ENCODE peak calls at places on chromosomes 1 and 21, in six cellular contexts. B is fibroblast of lung, I is neural progenitor cell, C is HCT116, M is mammary epithelial cell, E is GM23338. V is an unnamed sample.
A peak's percentile ranks its signal among the peaks of the same experiment; 100 is the strongest.

GRCh38 chr1:175933801-175934200 is 190.4 kb upstream of the TNR start:
- DNase-seq in B (peak; percentile 10), I (peak; percentile 35), C (no peak), M (no peak), E (peak; percentile 79), V (no peak)

GRCh38 chr1:204744102-204744501 is 58.6 kb upstream of the LRRN2 start:
- DNase-seq in B (no peak), I (no peak), C (no peak), M (no peak), E (no peak), V (no peak)

GRCh38 chr1:12554521-12555305 is 63.3 kb downstream of the DHRS3 start:
- DNase-seq in B (no peak), I (no peak), C (no peak), M (no peak), E (no peak), V (no peak)

GRCh38 chr21:42146251-42146805 is 72.6 kb upstream of the ABCG1 start:
- DNase-seq in B (no peak), I (no peak), C (no peak), M (no peak), E (no peak), V (no peak)

GRCh38 chr1:35442737-35443136 is 114.5 kb downstream of the KIAA0319L start:
- DNase-seq in B (no peak), I (no peak), C (no peak), M (no peak), E (no peak), V (no peak)

GRCh38 chr1:151934048-151934493 is 24.8 kb upstream of the THEM4 start:
- DNase-seq in B (peak; percentile 69), I (peak; percentile 72), C (no peak), M (peak; percentile 57), E (peak; percentile 86), V (no peak)

GRCh38 chr1:34500451-34500850 is 254.4 kb upstream of the GJB5 start:
- DNase-seq in B (no peak), I (peak; percentile 78), C (no peak), M (no peak), E (peak; percentile 74), V (no peak)

GRCh38 chr1:43184388-43184787 is 12.3 kb downstream of the CFAP57 start:
- DNase-seq in B (no peak), I (no peak), C (no peak), M (no peak), E (no peak), V (no peak)

GRCh38 chr1:54487571-54488050 is 60.4 kb upstream of the ACOT11 start:
- DNase-seq in B (no peak), I (peak; percentile 45), C (no peak), M (no peak), E (peak; percentile 59), V (no peak)

GRCh38 chr1:48248356-48248755 is 25.8 kb downstream of the SLC5A9 start:
- DNase-seq in B (no peak), I (no peak), C (no peak), M (no peak), E (no peak), V (no peak)

GRCh38 chr1:189637041-189637440 is 840.6 kb downstream of the BRINP3 start:
- DNase-seq in B (no peak), I (no peak), C (no peak), M (no peak), E (no peak), V (no peak)

GRCh38 chr1:37323486-37324377 is 150.6 kb upstream of the ZC3H12A start:
- DNase-seq in B (peak; percentile 20), I (peak; percentile 65), C (no peak), M (peak; percentile 11), E (peak; percentile 88), V (peak; percentile 5)

GRCh38 chr1:167439301-167439988 is 78.9 kb downstream of the CD247 start:
- DNase-seq in B (peak; percentile 44), I (peak; percentile 87), C (no peak), M (peak; percentile 36), E (peak; percentile 85), V (no peak)

GRCh38 chr1:99751877-99752504 is 14.4 kb downstream of the FRRS1 start:
- DNase-seq in B (no peak), I (no peak), C (no peak), M (no peak), E (no peak), V (no peak)

GRCh38 chr1:117061986-117062415 is 1.9 kb downstream of the TTF2 start:
- DNase-seq in B (peak; percentile 45), I (no peak), C (no peak), M (peak; percentile 82), E (no peak), V (no peak)

GRCh38 chr1:172914517-172915144 is 136.1 kb downstream of the TNFSF18 start:
- DNase-seq in B (peak; percentile 77), I (no peak), C (no peak), M (no peak), E (no peak), V (no peak)

GRCh38 chr1:21594935-21595897 is 73.9 kb downstream of the RAP1GAP start:
- DNase-seq in B (peak; percentile 47), I (peak; percentile 80), C (peak; percentile 23), M (peak; percentile 26), E (peak; percentile 92), V (no peak)

GRCh38 chr1:222909586-222909985 is 94.7 kb downstream of the DISP1 start:
- DNase-seq in B (peak; percentile 67), I (no peak), C (no peak), M (peak; percentile 19), E (no peak), V (no peak)

DNA sequence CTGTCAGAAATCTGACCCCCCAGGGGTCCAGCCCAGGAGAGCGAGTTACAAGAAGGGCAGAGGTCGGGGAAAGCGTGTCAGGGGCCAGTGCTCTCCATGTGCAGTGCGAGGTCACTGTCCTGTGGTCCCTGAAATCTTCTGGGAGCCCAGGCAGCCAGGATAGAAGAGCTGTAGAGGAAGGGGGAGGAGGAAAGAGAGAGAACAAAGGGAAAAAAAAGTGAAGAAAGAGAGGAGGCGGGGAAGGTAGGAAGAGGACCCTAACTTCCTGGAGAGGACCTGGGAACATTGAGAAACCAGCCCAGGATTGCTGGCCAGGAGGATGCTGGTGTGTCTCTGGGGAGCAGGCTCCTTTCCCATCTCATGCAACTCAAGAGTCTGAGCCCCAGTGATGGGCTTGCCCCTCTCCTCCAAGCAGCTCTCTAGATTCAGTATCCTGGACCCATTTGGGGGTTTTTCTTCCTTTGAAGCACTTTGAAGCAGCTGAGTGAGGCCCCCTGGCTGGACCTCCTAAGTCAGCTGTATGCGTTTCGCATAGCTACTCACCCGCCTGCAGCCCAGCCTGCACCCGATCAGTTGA is 6.8 kb upstream of the INAVA start:
- DNase-seq in B (no peak), I (peak; percentile 12), C (no peak), M (no peak), E (peak; percentile 21), V (no peak)
- H3K4me1 ChIP-seq in B (no peaks in the 10 kb centered on the region), I (peaks cover 23% of the 10 kb centered on the region), C (peaks cover 12% of the 10 kb centered on the region), M (peaks cover 30% of the 10 kb centered on the region), E (peaks cover 43% of the 10 kb centered on the region), V (peaks cover 4% of the 10 kb centered on the region)

GRCh38 chr21:39612233-39613028 is at the start of gene B3GALT5:
- DNase-seq in B (peak; percentile 22), I (peak; percentile 95), C (peak; percentile 15), M (no peak), E (peak; percentile 94), V (no peak)

GRCh38 chr21:39616373-39616772 is 3.6 kb downstream of the B3GALT5 start:
- DNase-seq in B (no peak), I (no peak), C (no peak), M (no peak), E (no peak), V (no peak)

GRCh38 chr21:39610705-39611104 is 2.0 kb upstream of the B3GALT5 start:
- DNase-seq in B (no peak), I (peak; percentile 65), C (no peak), M (no peak), E (peak; percentile 88), V (no peak)

GRCh38 chr21:39611547-39612190 is 1.1 kb upstream of the B3GALT5 start:
- DNase-seq in B (no peak), I (peak; percentile 25), C (no peak), M (no peak), E (peak; percentile 27), V (no peak)

DNA sequence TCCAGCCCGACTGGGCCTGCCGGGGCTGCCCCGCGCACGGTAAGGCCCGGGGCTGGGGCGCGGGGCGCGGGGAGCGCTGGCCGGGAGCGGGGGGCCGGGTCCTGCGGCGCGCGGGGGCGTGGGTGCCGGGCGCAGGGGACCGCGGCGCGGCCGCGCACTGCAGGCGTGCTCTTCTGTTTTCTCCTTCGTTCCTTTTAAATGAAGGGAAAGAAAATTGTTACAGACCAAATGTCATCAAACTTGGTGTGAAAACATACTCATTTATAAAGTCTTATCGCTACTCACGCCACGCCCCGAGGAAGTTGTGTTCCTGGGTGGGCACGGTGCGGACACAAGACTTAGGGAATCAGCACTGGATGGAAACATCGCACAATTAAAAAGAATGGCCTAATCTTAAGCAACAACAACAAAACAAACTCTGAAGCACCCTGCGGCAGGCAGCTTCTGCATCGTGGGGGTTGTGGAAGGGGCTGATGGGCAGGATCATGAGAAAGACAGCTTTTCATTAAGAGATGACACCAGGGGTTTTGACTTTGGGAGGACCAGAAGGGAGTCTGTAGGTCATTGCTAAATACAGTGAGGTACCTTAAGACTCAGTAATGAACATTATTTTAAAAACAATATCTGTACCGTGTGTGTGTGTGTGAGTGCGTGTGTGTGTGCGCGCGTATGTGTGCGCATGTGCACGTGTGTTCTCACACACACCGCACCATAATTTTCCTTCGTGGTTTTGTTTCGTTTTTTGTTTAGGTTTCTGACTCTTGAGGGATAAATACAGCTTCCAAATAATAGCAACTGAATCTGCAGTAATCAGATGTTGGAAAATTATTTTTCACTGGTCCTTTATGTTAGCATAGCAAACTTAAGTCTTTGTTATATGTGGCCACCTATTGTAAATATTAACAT is 542 bp downstream of the B3GALT5 start:
- DNase-seq in B (peak; percentile 31), I (peak; percentile 39), C (no peak), M (no peak), E (no peak), V (no peak)
- TF ChIP-seq EZH2 in B (peak; percentile 51), I (no peak), C (no peak), M (peak; percentile 43), E (no peak), V (peak; percentile 47)

DNA sequence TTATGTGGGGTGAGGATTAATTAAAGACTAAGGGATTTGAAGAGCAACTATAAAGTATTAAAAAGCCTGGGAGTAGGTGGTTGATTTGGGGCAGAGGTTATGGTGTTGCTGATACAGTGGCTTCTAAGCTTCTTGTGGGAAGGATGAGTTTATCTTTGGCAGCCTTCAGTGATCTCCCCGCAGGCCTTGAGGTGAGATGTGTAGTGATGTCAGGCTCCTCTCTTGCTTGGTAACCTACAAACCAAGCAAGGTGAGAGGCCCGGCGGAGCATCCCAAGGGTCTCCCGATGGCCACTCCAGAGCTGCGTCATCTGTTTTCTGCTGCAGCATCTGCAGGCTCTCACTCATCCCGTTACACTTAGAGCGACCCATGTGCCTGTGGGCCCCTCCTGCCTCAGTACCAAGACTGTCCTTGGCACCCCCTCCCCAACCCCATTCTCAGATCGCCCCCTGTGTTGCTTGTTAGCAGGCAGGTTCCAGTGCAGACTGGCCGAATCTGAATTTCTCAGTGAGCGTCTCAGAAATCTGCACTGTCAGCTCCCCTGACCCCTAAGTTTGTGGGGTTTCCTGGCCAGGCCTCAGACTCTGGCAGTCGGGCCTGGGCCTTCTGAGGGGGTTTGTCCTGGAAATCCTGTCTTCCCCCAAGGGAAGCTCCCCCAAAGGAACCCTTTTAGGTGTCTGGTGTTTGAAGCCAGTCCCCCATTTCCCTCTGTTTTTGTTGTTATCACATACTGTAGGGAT is 77.9 kb downstream of the GALNT2 start:
- DNase-seq in B (no peak), I (no peak), C (no peak), M (no peak), E (no peak), V (no peak)
- H3K36me3 ChIP-seq in B (no peaks in the 10 kb centered on the region), I (no peaks in the 10 kb centered on the region), C (no peaks in the 10 kb centered on the region), M (no peaks in the 10 kb centered on the region), E (no peaks in the 10 kb centered on the region), V (peaks cover 3% of the 10 kb centered on the region)

GRCh38 chr1:87318806-87319205 is 9.9 kb upstream of the LMO4 start:
- DNase-seq in B (no peak), I (no peak), C (no peak), M (no peak), E (no peak), V (no peak)
- H3K4me1 ChIP-seq in B (no peaks in the 10 kb centered on the region), I (no peaks in the 10 kb centered on the region), C (no peaks in the 10 kb centered on the region), M (no peaks in the 10 kb centered on the region), E (no peaks in the 10 kb centered on the region), V (no peaks in the 10 kb centered on the region)

V was measured in keratinocyte.